ENCODE peak calls at places on chromosomes 12 and 14, in nine cellular contexts. W is HAP-1, L is stomach, E is HCEC 1CT, Z is B cell, P is ELR, T is WERI-Rb-1, C is PC-3, G is HFFc6. B is an unnamed sample.

GRCh38 chr12:78795934-78796445 is 68.6 kb upstream of the SYT1 start:
- DNase-seq in Z (no peak), W (no peak), P (peak), C (no peak), T (no peak), G (no peak), E (no peak), L (no peak), B (no peak)

GRCh38 chr14:100873083-100873482 is 30.4 kb downstream of the RTL1 start:
- DNase-seq in T (no peak), W (no peak), Z (no peak), E (no peak), G (no peak), C (no peak), L (no peak), P (peak), B (no peak)

GRCh38 chr12:116694653-116695463 is 43.0 kb downstream of the SPRING1 start:
- DNase-seq in L (no peak), Z (no peak), G (no peak), T (no peak), E (no peak), W (no peak), C (no peak), P (no peak), B (peak)

GRCh38 chr12:57627504-57628279 is 5.3 kb downstream of the B4GALNT1 start:
- DNase-seq in Z (peak), T (no peak), E (no peak), L (no peak), P (no peak), G (no peak), W (no peak), C (no peak), B (peak)

GRCh38 chr14:55864890-55865655 is 253.1 kb upstream of the PELI2 start:
- DNase-seq in L (no peak), G (no peak), T (no peak), E (no peak), Z (no peak), P (peak), C (peak), W (peak), B (peak)

GRCh38 chr14:68011629-68012028 is 192.1 kb downstream of the RAD51B start:
- DNase-seq in L (no peak), E (peak), C (no peak), Z (no peak), W (no peak), P (peak), G (peak), T (no peak), B (no peak)

GRCh38 chr14:65257405-65257804 is 155.1 kb upstream of the MAX start:
- DNase-seq in G (no peak), P (no peak), Z (no peak), W (no peak), C (no peak), T (no peak), L (no peak), E (no peak), B (no peak)

GRCh38 chr12:108862588-108862959 is 5.2 kb upstream of the SSH1 start:
- DNase-seq in W (no peak), P (no peak), G (no peak), T (no peak), C (no peak), L (no peak), Z (no peak), E (no peak), B (no peak)

GRCh38 chr12:53006810-53007742 is 820 bp downstream of the EIF4B start:
- DNase-seq in P (peak), E (peak), T (peak), L (peak), W (peak), C (peak), G (peak), Z (peak), B (peak)